ENCODE peak calls at places on chromosomes 11 and 22, in six cellular contexts. J, L, X, F, T and D are unnamed samples.

GRCh38 chr11:130383363-130384168 is 44.8 kb downstream of the ADAMTS8 start:
- DNase-seq in F (no peak), X (no peak), T (no peak), J (no peak), L (no peak), D (peak; percentile 99)

GRCh38 chr11:2257023-2257700 is 13.2 kb downstream of the ASCL2 start:
- DNase-seq in F (no peak), X (peak; percentile 19), J (no peak), T (no peak), L (no peak), D (no peak)

GRCh38 chr11:1836011-1836945 is 1.5 kb downstream of the SYT8 start:
- DNase-seq in J (no peak), L (no peak), X (peak; percentile 37), T (no peak), F (no peak), D (no peak)

GRCh38 chr11:16403448-16403803 is 47.1 kb upstream of the SOX6 start:
- DNase-seq in F (no peak), T (no peak), J (no peak), X (no peak), L (no peak), D (no peak)

GRCh38 chr11:115581871-115582639 is 77.8 kb upstream of the CADM1 start:
- DNase-seq in X (no peak), L (no peak), F (no peak), T (no peak), J (peak; percentile 45), D (peak; percentile 6)

GRCh38 chr11:68402355-68403031 is 58.1 kb upstream of the PPP6R3 start:
- DNase-seq in X (no peak), T (no peak), L (no peak), J (no peak), F (no peak), D (no peak)

GRCh38 chr11:2885017-2885675 is 429 bp downstream of the CDKN1C start:
- DNase-seq in T (peak; percentile 66), X (peak; percentile 77), L (no peak), J (peak; percentile 71), F (peak; percentile 31), D (peak; percentile 42)

GRCh38 chr22:46149493-46149997 is 781 bp upstream of the PPARA start:
- DNase-seq in F (peak; percentile 48), L (no peak), T (peak; percentile 55), J (peak; percentile 79), X (peak; percentile 82), D (peak; percentile 10)

GRCh38 chr22:25054943-25055511 is 102.5 kb downstream of the KIAA1671 start:
- DNase-seq in J (no peak), T (no peak), F (peak; percentile 40), X (no peak), L (no peak), D (no peak)

GRCh38 chr11:102111787-102112653 is 1.8 kb downstream of the YAP1 start:
- DNase-seq in J (peak; percentile 43), X (no peak), L (no peak), T (peak; percentile 49), F (peak; percentile 20), D (peak; percentile 91)

GRCh38 chr22:25060522-25061071 is 108.1 kb downstream of the KIAA1671 start:
- DNase-seq in F (peak; percentile 26), T (no peak), X (no peak), L (no peak), J (no peak), D (no peak)

GRCh38 chr11:78938036-78938435 is 363.4 kb upstream of the NARS2 start:
- DNase-seq in T (no peak), X (no peak), F (no peak), J (no peak), L (no peak), D (no peak)

GRCh38 chr22:19800761-19801244 is 40.2 kb downstream of the TBX1 start:
- DNase-seq in X (no peak), T (no peak), F (no peak), L (no peak), J (no peak), D (peak; percentile 26)

GRCh38 chr11:79076526-79077115 is 364.2 kb downstream of the TENM4 start:
- DNase-seq in J (peak; percentile 47), T (peak; percentile 47), F (no peak), X (no peak), L (no peak), D (no peak)

GRCh38 chr22:37088750-37089408 is 20.6 kb downstream of the TMPRSS6 start:
- DNase-seq in L (no peak), X (no peak), F (no peak), J (no peak), T (no peak), D (no peak)

GRCh38 chr11:104668797-104669463 is 229.3 kb downstream of the CASP12 start:
- DNase-seq in T (no peak), F (no peak), J (no peak), X (no peak), L (no peak), D (peak; percentile 91)

GRCh38 chr11:32562839-32563599 is 20.6 kb upstream of the EIF3M start:
- DNase-seq in J (no peak), F (no peak), L (no peak), T (no peak), X (no peak), D (no peak)

GRCh38 chr11:32566527-32566926 is 17.1 kb upstream of the EIF3M start:
- DNase-seq in F (no peak), L (no peak), J (no peak), T (no peak), X (no peak), D (no peak)

GRCh38 chr11:32555885-32556284 is 27.7 kb upstream of the EIF3M start:
- DNase-seq in X (no peak), T (no peak), L (no peak), F (no peak), J (no peak), D (no peak)

GRCh38 chr11:32563600-32563959 is 20.1 kb upstream of the EIF3M start:
- DNase-seq in J (no peak), T (no peak), L (no peak), X (peak; percentile 42), F (no peak), D (no peak)

DNA sequence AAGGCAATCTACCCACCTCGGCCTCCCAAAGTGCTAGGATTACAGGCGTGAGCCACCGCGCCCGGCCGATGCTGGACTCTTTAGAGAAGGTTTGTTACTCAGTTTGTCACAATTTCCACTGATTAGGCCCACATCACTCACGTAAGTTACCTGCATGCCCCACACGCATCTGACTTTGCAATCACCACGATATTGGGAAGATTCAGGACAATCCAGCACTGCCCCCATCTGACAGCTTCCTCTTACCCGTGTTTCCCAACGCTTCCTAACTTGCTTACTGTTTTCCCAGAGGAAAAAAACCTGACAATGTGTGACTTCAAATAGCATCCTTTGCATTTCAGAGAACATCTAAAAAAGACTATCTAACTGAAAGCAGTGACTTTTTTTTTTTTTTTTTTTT is 21.8 kb upstream of the EIF3M start:
- DNase-seq in J (no peak), X (no peak), F (no peak), T (no peak), L (no peak), D (no peak)
- TF ChIP-seq CTCF in J (no peak), X (no peak), F (no peak), T (no peak), L (no peak), D (no peak)

GRCh38 chr11:30585892-30586250 is 282 bp downstream of the MPPED2 start:
- DNase-seq in X (peak; percentile 38), J (peak; percentile 9), T (peak; percentile 47), L (no peak), F (no peak), D (no peak)

GRCh38 chr11:30585067-30585891 is 874 bp downstream of the MPPED2 start:
- DNase-seq in F (no peak), J (no peak), T (peak; percentile 37), X (peak; percentile 32), L (no peak), D (no peak)

GRCh38 chr11:30583505-30584280 is 2.5 kb downstream of the MPPED2 start:
- DNase-seq in L (no peak), F (no peak), T (peak; percentile 66), J (peak; percentile 9), X (peak; percentile 36), D (no peak)

GRCh38 chr11:30581646-30582045 is 4.5 kb downstream of the MPPED2 start:
- DNase-seq in L (no peak), X (no peak), T (no peak), J (no peak), F (no peak), D (no peak)

DNA sequence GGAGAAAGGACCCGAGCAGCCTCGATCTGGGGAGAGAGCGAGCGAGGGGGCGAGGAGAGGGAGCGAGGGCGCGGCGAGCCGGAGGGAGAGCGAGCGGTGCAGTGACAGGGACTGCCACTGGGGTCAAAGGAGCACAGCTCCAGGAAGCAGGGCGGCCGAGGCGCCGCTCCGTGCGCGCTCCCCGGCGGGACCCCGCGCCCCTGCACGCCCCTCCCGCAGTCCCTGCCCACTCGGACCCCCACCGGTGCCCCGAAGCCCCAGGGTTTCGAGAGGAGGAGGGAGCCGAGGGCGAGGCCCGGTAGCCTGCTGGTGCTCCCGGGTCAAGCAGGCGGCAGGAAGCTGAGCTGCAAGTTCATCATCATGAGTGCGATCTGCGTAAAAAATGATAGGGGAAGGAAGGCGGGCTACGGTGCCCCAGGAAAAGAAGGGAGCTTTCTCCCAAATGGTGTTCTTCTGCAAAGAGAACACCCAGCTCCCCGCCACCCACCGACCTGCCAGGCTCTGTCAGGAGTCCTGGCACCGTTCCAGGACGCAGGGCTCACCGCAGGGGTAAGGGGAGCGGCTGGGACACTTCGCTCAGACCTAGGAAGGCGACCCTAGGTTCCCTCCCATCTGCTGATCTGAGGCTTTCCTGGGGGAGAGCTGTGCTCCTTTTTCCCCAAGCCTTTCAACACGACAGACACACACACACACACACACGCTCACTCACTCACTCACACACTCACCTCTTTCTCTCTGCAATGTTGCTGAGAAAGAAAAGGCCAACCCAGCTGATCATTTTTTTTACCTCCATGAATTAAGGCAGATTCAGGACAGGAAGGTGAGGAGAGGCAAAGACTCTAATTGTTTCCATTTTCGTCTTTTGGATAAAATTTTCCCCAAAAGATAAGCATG is at the start of gene MPPED2:
- DNase-seq in L (no peak), T (peak; percentile 17), X (peak; percentile 33), F (no peak), J (peak; percentile 25), D (no peak)
- TF ChIP-seq CTCF in L (no peak), T (no peak), X (no peak), F (no peak), J (peak; percentile 50), D (peak; percentile 10)

GRCh38 chr11:35166369-35167360 is 27.7 kb downstream of the CD44 start:
- DNase-seq in T (no peak), J (no peak), X (no peak), F (peak; percentile 51), L (no peak), D (peak; percentile 93)
- TF ChIP-seq CTCF in T (no peak), J (no peak), X (no peak), F (no peak), L (no peak), D (no peak)

DNA sequence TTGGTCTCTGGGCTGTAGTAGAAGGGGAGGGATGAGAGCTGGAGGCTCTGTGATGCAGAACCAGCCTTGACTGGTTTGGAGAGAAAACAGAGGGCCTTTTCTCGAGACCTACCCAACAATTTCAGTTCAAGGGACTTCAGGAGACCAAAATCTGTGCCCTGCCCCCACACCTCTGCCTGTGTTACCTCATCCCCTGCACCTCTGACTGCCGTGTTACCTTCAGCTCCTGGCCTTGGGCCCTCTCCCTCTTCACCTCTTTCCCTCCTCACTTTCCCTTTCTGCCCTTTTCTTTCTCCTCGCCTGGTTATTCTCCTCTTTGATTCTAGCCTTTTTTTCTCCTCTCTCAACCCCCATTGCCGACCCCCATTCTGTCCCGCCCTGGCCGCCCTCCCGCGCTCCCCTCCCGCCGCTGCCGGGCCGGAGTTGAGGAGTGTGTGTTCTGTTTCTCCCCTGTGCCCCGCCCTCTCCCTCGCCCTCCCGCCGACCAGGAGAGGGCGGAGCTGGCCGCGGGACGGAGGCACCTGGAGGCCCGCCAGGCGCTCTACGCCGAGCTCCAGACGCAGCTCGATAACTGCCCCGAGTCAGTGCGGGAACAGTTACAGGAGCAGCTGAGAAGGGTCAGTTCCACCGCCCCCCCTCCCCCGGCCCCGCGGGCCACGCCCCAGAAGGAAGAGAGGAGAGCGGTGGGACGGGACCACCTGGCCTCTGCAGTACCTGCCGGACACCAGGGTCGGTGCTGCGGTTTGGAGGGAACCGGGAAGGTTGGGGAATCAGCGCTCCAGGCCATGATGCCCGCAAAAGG is 27.2 kb downstream of the PHLDB1 start:
- DNase-seq in F (no peak), X (peak; percentile 95), T (peak; percentile 87), L (no peak), J (peak; percentile 88), D (peak; percentile 76)
- TF ChIP-seq CTCF in F (no peak), X (no peak), T (peak; percentile 25), L (no peak), J (peak; percentile 23), D (peak; percentile 15)